ENCODE peak calls at places on chromosomes 1 and 21, in five cellular contexts. W is GM12878, R is vagina, Z is pancreas, C is OCI-LY7. M is an unnamed sample.

GRCh38 chr1:93029317-93029716 is 49.8 kb upstream of the MTF2 start:
- DNase-seq in W (peak), R (no peak), Z (no peak), C (peak), M (no peak)

GRCh38 chr1:109396971-109397370 is 747 bp downstream of the SORT1 start:
- DNase-seq in W (no peak), R (no peak), Z (peak), C (peak), M (no peak)

GRCh38 chr1:101183388-101183699 is 53.5 kb upstream of the S1PR1 start:
- DNase-seq in W (no peak), R (no peak), Z (no peak), C (no peak), M (no peak)

GRCh38 chr1:233098255-233098580 is 147.8 kb downstream of the NTPCR start:
- DNase-seq in W (no peak), R (no peak), Z (no peak), C (no peak), M (no peak)

GRCh38 chr1:150796374-150796773 is 11.7 kb downstream of the CTSK start:
- DNase-seq in W (no peak), R (no peak), Z (no peak), C (no peak), M (no peak)

GRCh38 chr1:191034126-191034525 is 556.5 kb upstream of the BRINP3 start:
- DNase-seq in W (no peak), R (no peak), Z (no peak), C (no peak), M (no peak)

GRCh38 chr1:32892368-32893197 is 6.3 kb downstream of the HPCA start:
- DNase-seq in W (no peak), R (no peak), Z (no peak), C (peak), M (no peak)

GRCh38 chr1:77513839-77514763 is 168.4 kb downstream of the ZZZ3 start:
- DNase-seq in W (no peak), R (no peak), Z (no peak), C (no peak), M (no peak)

GRCh38 chr1:66330711-66331110 is 203.2 kb upstream of the SGIP1 start:
- DNase-seq in W (no peak), R (no peak), Z (no peak), C (peak), M (no peak)

GRCh38 chr21:37155216-37155615 is 82.2 kb downstream of the TTC3 start:
- DNase-seq in W (no peak), R (no peak), Z (no peak), C (no peak), M (no peak)

GRCh38 chr1:225950905-225951351 is 9.9 kb upstream of the LEFTY2 start:
- DNase-seq in W (no peak), R (no peak), Z (no peak), C (no peak), M (no peak)

GRCh38 chr1:108830119-108831008 is 26.5 kb downstream of the AKNAD1 start:
- DNase-seq in W (no peak), R (peak), Z (peak), C (no peak), M (peak)

GRCh38 chr1:234538062-234538731 is 59.2 kb upstream of the TARBP1 start:
- DNase-seq in W (no peak), R (no peak), Z (peak), C (no peak), M (no peak)

GRCh38 chr1:245258271-245258920 is 103.6 kb downstream of the KIF26B start:
- DNase-seq in W (no peak), R (no peak), Z (peak), C (no peak), M (no peak)

GRCh38 chr1:154974808-154975408 is 427 bp downstream of the CKS1B start:
- DNase-seq in W (peak), R (no peak), Z (peak), C (peak), M (peak)

GRCh38 chr1:197954718-197955418 is 37.7 kb downstream of the LHX9 start:
- DNase-seq in W (no peak), R (no peak), Z (peak), C (no peak), M (no peak)

GRCh38 chr1:85911742-85912141 is 203.5 kb upstream of the ZNHIT6 start:
- DNase-seq in W (no peak), R (no peak), Z (no peak), C (no peak), M (no peak)

GRCh38 chr1:245172026-245172425 is 17.2 kb downstream of the KIF26B start:
- DNase-seq in W (no peak), R (no peak), Z (no peak), C (no peak), M (no peak)

GRCh38 chr1:36053978-36054377 is 29.9 kb upstream of the TEKT2 start:
- DNase-seq in W (no peak), R (no peak), Z (no peak), C (no peak), M (no peak)

DNA sequence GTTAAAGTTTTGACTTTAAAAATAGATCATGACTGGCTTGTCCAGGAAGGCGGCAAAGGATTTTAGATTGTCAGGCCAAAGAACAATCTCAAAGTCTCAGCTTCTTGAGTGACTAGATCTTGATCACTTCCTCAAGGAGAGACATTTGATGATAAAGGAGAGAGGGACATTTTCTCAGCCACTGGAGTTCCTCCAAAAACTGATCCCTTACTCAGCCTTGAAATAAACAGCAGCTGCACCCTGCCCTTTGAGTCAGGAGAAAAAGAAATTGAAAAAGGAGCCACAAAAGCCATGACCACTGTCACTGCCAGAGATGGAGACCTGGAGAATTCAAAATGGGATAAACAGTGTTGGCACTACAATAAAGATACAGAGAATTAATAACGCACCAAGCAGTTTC is 288.4 kb upstream of the PRMT6 start:
- DNase-seq in W (no peak), R (no peak), Z (no peak), C (no peak), M (no peak)
- H3K27ac ChIP-seq in W (no peak), R (no peak), Z (no peak), C (no peak), M (peak)

DNA sequence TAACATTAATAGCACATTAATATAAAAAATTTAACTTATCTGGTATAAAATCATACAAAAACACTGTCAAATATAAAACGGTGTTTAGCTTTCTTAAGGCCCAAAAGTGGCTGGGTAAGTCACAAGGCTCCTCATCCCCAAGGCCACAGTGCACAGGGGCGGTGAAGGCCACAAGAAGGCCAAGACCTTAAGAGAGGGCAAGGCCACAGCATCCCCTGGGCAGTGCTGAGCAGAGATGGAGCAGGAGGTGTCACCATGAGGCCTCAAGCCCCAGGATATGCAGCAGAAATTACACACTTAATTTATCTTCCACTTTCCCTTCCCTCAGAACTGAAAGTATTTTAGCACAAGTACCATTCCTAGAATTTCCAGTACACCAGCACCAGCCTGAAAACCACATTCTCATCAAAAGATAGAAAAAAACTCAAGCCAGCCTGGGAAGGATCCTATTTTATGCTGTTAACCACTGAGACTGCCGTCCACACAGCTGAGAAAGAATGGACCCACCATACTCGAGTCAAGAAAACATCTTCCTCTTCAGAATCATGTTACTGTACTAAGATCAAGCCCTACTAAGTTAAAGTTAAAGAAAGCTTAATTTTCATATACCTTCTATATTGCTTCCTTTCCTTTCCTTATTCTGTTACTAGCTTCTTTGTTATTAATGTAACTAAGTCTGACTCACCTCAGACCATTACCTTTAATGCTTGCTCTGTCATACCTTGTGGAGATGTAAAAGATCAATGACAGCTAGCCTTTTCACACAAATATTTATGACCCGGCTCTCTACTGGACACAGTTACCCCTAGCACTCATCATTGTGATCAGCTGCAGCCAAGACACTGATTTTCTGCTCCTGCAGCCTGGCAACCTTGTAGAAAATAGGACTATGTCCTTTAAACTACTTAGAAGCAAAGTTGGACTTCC is 26.4 kb upstream of the FMO1 start:
- DNase-seq in W (no peak), R (no peak), Z (no peak), C (no peak), M (no peak)
- H3K27ac ChIP-seq in W (no peak), R (peak), Z (no peak), C (no peak), M (peak)

GRCh38 chr1:157199421-157199755 is 61.2 kb upstream of the ETV3 start:
- DNase-seq in W (no peak), R (no peak), Z (no peak), C (no peak), M (no peak)

GRCh38 chr1:157196245-157196543 is 58.0 kb upstream of the ETV3 start:
- DNase-seq in W (no peak), R (peak), Z (no peak), C (no peak), M (no peak)

GRCh38 chr1:157198619-157199420 is 60.6 kb upstream of the ETV3 start:
- DNase-seq in W (no peak), R (no peak), Z (no peak), C (no peak), M (no peak)

GRCh38 chr1:157195521-157196244 is 57.5 kb upstream of the ETV3 start:
- DNase-seq in W (no peak), R (peak), Z (no peak), C (no peak), M (no peak)

DNA sequence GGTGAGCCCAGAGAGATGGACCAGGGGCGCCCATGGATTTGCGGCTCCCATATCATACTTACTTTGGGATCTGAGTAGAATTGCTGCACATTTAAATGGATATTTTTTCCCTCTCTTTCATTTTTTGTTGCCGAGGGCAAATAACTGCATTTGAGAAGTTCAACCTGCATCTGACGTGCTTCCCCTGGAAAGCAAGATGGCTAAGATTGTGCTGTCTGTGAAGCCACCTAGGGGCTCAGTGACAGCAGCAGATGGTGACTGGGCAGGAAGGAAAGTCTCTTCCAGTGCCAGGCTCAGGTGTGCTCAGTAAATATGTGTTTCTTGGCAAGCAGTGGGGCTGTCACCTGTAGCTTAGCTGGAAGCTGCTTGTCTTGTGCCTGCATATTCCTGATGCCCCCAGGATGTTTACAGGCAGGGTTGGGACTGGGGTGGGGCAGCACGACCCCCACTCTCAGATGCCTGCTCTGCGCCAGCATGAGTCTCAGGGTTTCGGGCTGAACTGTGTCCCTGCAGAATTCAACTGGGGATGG is 59.8 kb upstream of the ETV3 start:
- DNase-seq in W (no peak), R (no peak), Z (peak), C (no peak), M (no peak)
- H3K27ac ChIP-seq in W (no peak), R (no peak), Z (peak), C (no peak), M (no peak)

GRCh38 chr1:39317910-39318633 is 113.6 kb downstream of the MACF1 start:
- DNase-seq in W (no peak), R (no peak), Z (no peak), C (no peak), M (no peak)
- H3K27ac ChIP-seq in W (no peak), R (no peak), Z (no peak), C (no peak), M (no peak)

GRCh38 chr1:941588-942383 is 17.3 kb downstream of the NOC2L start:
- DNase-seq in W (no peak), R (no peak), Z (peak), C (no peak), M (no peak)
- H3K27ac ChIP-seq in W (no peak), R (peak), Z (no peak), C (no peak), M (no peak)

DNA sequence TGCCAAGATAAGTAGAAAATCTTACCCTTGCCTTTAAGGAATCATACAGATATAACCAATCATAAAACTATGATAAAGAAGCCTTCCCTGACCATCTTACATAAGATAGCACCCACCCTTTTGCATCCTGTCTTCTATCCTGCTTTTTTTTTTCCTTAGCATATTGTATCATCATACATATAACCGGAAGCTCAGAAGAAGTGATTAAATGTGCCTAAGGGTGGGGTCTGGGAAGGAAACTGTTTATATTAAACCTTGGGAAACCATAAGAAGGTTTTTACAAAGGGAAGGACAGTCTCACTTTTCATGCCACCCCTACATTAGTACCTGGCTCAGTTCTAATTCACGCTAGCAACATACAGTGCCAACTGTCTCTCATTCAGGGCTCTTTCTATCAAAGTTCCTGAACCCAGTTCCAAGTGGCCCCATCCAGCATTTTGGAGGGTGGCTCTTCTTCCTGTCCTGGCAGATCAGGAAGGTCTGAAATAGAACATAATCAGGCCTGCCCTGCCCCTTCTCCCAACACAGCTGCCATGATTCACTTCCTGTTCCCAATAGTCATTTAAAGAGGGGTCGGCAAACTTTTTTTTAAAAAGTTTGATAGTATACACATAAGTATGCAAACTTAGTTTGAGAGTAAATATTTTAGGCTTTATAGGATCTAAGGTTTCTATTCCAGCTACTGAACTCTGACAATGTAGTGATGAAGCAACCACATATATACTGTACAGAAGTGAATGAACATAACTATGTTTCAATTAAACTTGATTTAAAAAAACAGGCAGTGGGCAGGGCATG is 66.6 kb downstream of the LUZP1 start:
- DNase-seq in W (no peak), R (no peak), Z (no peak), C (no peak), M (no peak)
- H3K27ac ChIP-seq in W (no peak), R (peak), Z (no peak), C (no peak), M (peak)

DNA sequence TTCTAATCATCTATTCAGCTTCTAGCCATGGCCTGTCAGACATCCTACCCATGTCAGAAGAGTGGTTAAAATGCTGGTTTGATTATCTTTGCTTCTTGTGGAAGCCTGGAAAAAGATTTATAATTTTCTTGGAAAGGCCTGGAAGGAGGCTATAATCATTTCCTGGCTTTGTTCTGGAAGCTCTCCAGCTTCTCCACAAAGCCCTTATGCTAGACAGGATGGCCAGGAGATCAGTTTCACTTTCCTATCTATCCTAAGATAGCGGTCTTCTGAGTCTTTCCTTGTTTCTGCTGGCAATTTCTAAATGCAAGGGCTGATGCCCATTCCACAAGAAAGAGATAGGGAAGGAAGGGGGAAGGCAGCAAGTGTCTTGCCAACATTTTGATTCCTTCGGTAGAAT is 90.9 kb upstream of the SLC44A3 start:
- DNase-seq in W (no peak), R (no peak), Z (no peak), C (no peak), M (no peak)
- H3K27ac ChIP-seq in W (no peak), R (peak), Z (peak), C (no peak), M (peak)

GRCh38 chr1:37465596-37466517 is 8.5 kb upstream of the ZC3H12A start:
- DNase-seq in W (no peak), R (no peak), Z (no peak), C (no peak), M (no peak)
- H3K27ac ChIP-seq in W (no peak), R (peak), Z (peak), C (no peak), M (no peak)

GRCh38 chr1:25809929-25810328 is 9.8 kb upstream of the MTFR1L start:
- DNase-seq in W (no peak), R (no peak), Z (no peak), C (peak), M (no peak)

GRCh38 chr1:25809283-25809926 is 9.4 kb downstream of the SELENON start:
- DNase-seq in W (no peak), R (no peak), Z (no peak), C (peak), M (no peak)

GRCh38 chr1:25810341-25811299 is 9.1 kb upstream of the MTFR1L start:
- DNase-seq in W (no peak), R (peak), Z (no peak), C (peak), M (no peak)

GRCh38 chr1:25807480-25808390 is 7.7 kb downstream of the SELENON start:
- DNase-seq in W (no peak), R (no peak), Z (no peak), C (no peak), M (no peak)

GRCh38 chr1:25808481-25809244 is 8.7 kb downstream of the SELENON start:
- DNase-seq in W (no peak), R (no peak), Z (no peak), C (no peak), M (no peak)
- H3K27ac ChIP-seq in W (no peak), R (no peak), Z (no peak), C (no peak), M (no peak)

DNA sequence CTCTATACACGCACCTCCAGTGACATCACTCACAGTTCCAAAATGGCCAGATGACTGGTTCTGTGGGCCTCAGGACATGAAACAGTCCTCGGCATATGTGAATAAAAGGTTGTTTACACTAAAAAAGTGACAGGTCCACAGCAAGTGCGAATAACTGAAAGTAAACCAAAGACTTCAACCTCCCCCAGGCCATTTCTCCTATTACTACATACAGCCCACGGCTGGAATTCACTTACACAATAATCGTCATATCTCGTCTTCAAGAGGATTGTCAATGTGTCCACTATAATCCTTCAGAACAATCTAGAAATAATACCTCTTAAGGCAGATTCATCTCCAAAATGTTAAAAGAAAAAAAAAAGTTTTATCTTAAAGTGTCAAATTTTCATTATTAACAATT is 1.9 kb upstream of the PRDM15 start:
- DNase-seq in W (no peak), R (no peak), Z (no peak), C (no peak), M (no peak)
- H3K27ac ChIP-seq in W (no peak), R (no peak), Z (no peak), C (no peak), M (no peak)